ENCODE peak calls at places on chromosomes 5 and 9, in eight cellular contexts. P, E, L, M, U, H, R and W are unnamed samples.

GRCh38 chr9:114899461-114899860 is 30.9 kb downstream of the TNFSF8 start:
- DNase-seq in P (no peak), E (no peak), L (no peak), M (peak), U (no peak), H (no peak), R (no peak), W (no peak)

GRCh38 chr5:151451626-151452520 is 4.5 kb downstream of the SLC36A1 start:
- DNase-seq in P (peak), E (no peak), L (no peak), M (peak), U (no peak), H (no peak), R (peak), W (no peak)

GRCh38 chr9:33157960-33158359 is 9.2 kb downstream of the B4GALT1 start:
- DNase-seq in P (no peak), E (no peak), L (no peak), M (no peak), U (no peak), H (no peak), R (peak), W (no peak)

GRCh38 chr5:83900307-83900706 is 179.7 kb upstream of the HAPLN1 start:
- DNase-seq in P (no peak), E (no peak), L (no peak), M (peak), U (no peak), H (no peak), R (no peak), W (no peak)

GRCh38 chr5:54491326-54491725 is 26.2 kb upstream of the SNX18 start:
- DNase-seq in P (no peak), E (no peak), L (no peak), M (no peak), U (no peak), H (no peak), R (peak), W (no peak)

GRCh38 chr5:37840036-37840909 is at the start of gene GDNF:
- DNase-seq in P (peak), E (peak), L (no peak), M (peak), U (no peak), H (peak), R (peak), W (peak)

GRCh38 chr9:83669067-83669466 is 38.7 kb downstream of the UBQLN1 start:
- DNase-seq in P (no peak), E (no peak), L (no peak), M (peak), U (no peak), H (no peak), R (peak), W (no peak)

GRCh38 chr9:116868212-116868611 is 181.1 kb downstream of the TRIM32 start:
- DNase-seq in P (no peak), E (no peak), L (no peak), M (no peak), U (no peak), H (no peak), R (no peak), W (no peak)

GRCh38 chr5:14128079-14128478 is 15.1 kb upstream of the TRIO start:
- DNase-seq in P (no peak), E (no peak), L (no peak), M (no peak), U (no peak), H (no peak), R (no peak), W (no peak)

GRCh38 chr9:18362901-18363685 is 110.9 kb upstream of the ADAMTSL1 start:
- DNase-seq in P (peak), E (no peak), L (no peak), M (peak), U (no peak), H (no peak), R (no peak), W (no peak)

GRCh38 chr5:96997265-96997859 is 61.5 kb downstream of the LNPEP start:
- DNase-seq in P (peak), E (peak), L (peak), M (peak), U (no peak), H (no peak), R (peak), W (no peak)

GRCh38 chr5:56106837-56107236 is 112.1 kb upstream of the IL6ST start:
- DNase-seq in P (no peak), E (no peak), L (no peak), M (no peak), U (no peak), H (no peak), R (no peak), W (no peak)

GRCh38 chr5:109413463-109413862 is 3.7 kb upstream of the PJA2 start:
- DNase-seq in P (peak), E (no peak), L (peak), M (peak), U (no peak), H (peak), R (no peak), W (peak)

GRCh38 chr9:114464652-114465051 is 40.6 kb downstream of the WHRN start:
- DNase-seq in P (no peak), E (no peak), L (no peak), M (no peak), U (no peak), H (no peak), R (no peak), W (no peak)

GRCh38 chr5:133526368-133526767 is 86.0 kb downstream of the FSTL4 start:
- DNase-seq in P (no peak), E (no peak), L (no peak), M (no peak), U (no peak), H (no peak), R (no peak), W (no peak)

GRCh38 chr9:19969721-19970120 is 180.9 kb upstream of the SLC24A2 start:
- DNase-seq in P (peak), E (no peak), L (no peak), M (no peak), U (no peak), H (no peak), R (peak), W (no peak)

GRCh38 chr9:130199605-130200004 is 27.4 kb downstream of the NCS1 start:
- DNase-seq in P (peak), E (no peak), L (no peak), M (peak), U (no peak), H (no peak), R (peak), W (no peak)

GRCh38 chr9:88801214-88801796 is 190.0 kb upstream of the S1PR3 start:
- DNase-seq in P (no peak), E (no peak), L (no peak), M (no peak), U (no peak), H (no peak), R (no peak), W (no peak)

GRCh38 chr9:127428348-127428747 is 4.2 kb downstream of the ZNF79 start:
- DNase-seq in P (no peak), E (no peak), L (no peak), M (no peak), U (no peak), H (no peak), R (no peak), W (no peak)

GRCh38 chr5:6780802-6781391 is 67.7 kb downstream of the TENT4A start:
- DNase-seq in P (no peak), E (peak), L (no peak), M (no peak), U (no peak), H (no peak), R (no peak), W (no peak)

GRCh38 chr5:172959824-172960799 is 888 bp downstream of the RPL26L1 start:
- DNase-seq in P (no peak), E (no peak), L (no peak), M (no peak), U (no peak), H (no peak), R (no peak), W (no peak)

GRCh38 chr5:108884736-108885135 is 137.0 kb downstream of the FER start:
- DNase-seq in P (peak), E (no peak), L (no peak), M (peak), U (no peak), H (no peak), R (no peak), W (no peak)

GRCh38 chr5:55037816-55038379 is 13.8 kb downstream of the GZMK start:
- DNase-seq in P (no peak), E (no peak), L (no peak), M (no peak), U (no peak), H (no peak), R (no peak), W (no peak)

GRCh38 chr5:87184544-87184943 is 83.1 kb upstream of the RASA1 start:
- DNase-seq in P (no peak), E (no peak), L (no peak), M (no peak), U (no peak), H (no peak), R (no peak), W (no peak)

GRCh38 chr9:95018099-95018927 is 291.8 kb downstream of the AOPEP start:
- DNase-seq in P (peak), E (no peak), L (no peak), M (peak), U (no peak), H (no peak), R (peak), W (peak)

GRCh38 chr9:70043689-70044449 is at the start of gene MAMDC2:
- DNase-seq in P (peak), E (peak), L (peak), M (peak), U (peak), H (peak), R (peak), W (peak)

GRCh38 chr5:112854651-112855050 is 6.4 kb upstream of the SRP19 start:
- DNase-seq in P (no peak), E (no peak), L (no peak), M (no peak), U (no peak), H (no peak), R (no peak), W (no peak)

GRCh38 chr9:27124151-27124550 is 15.1 kb downstream of the TEK start:
- DNase-seq in P (peak), E (no peak), L (no peak), M (peak), U (no peak), H (no peak), R (no peak), W (no peak)

GRCh38 chr5:96280946-96281393 is 152.1 kb downstream of the PCSK1 start:
- DNase-seq in P (no peak), E (peak), L (no peak), M (no peak), U (no peak), H (no peak), R (peak), W (no peak)

GRCh38 chr9:4566806-4567205 is 76.5 kb downstream of the SLC1A1 start:
- DNase-seq in P (no peak), E (no peak), L (no peak), M (no peak), U (no peak), H (no peak), R (no peak), W (no peak)

GRCh38 chr5:157339409-157339808 is 73.5 kb downstream of the CYFIP2 start:
- DNase-seq in P (no peak), E (no peak), L (no peak), M (no peak), U (no peak), H (no peak), R (no peak), W (no peak)

GRCh38 chr9:87069690-87070089 is 122.4 kb upstream of the GAS1 start:
- DNase-seq in P (no peak), E (no peak), L (no peak), M (peak), U (no peak), H (no peak), R (no peak), W (no peak)

GRCh38 chr5:188488-189481 is 2.5 kb upstream of the LRRC14B start:
- DNase-seq in P (peak), E (peak), L (peak), M (peak), U (peak), H (peak), R (peak), W (peak)

GRCh38 chr9:98019098-98019497 is 36.0 kb downstream of the ANP32B start:
- DNase-seq in P (no peak), E (no peak), L (no peak), M (no peak), U (no peak), H (peak), R (no peak), W (no peak)

GRCh38 chr5:34519489-34520220 is 136.5 kb upstream of the RAI14 start:
- DNase-seq in P (peak), E (no peak), L (no peak), M (peak), U (no peak), H (no peak), R (peak), W (no peak)

GRCh38 chr9:137445275-137445807 is 4.2 kb upstream of the ENTPD8 start:
- DNase-seq in P (peak), E (peak), L (peak), M (peak), U (peak), H (peak), R (peak), W (peak)

GRCh38 chr5:61301820-61302563 is 30.1 kb upstream of the ZSWIM6 start:
- DNase-seq in P (peak), E (no peak), L (no peak), M (peak), U (peak), H (peak), R (peak), W (peak)

DNA sequence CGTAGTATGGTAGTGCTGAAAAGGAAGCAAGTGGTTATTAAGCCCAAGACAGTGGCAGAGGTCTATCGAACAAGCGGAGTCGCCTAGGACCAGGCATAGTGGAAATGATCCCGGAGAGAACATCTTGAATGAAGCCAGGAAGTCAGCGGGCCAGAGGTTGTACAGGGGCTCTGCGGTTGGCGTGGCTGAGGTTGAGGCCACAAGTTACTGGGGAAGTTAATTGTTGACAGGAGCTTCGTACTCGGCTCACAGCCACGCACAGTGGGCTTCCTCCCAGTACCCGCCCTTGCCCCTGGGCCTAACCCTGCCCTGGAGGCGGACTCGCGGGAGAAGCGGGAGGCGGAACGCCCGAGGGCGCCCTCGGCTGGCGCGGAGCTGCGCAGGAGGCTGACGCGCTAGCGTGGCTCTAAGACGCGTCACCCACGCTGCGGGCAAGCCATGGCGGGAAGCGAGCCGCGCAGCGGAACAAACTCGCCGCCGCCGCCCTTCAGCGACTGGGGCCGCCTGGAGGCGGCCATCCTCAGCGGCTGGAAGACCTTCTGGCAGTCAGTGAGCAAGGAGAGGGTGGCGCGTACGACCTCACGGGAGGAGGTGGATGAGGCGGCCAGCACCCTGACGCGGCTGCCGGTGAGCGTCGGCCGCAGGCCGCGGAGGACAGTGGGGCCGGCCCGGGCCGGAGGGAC is at the start of gene FBXO4:
- DNase-seq in P (peak), E (peak), L (peak), M (peak), U (peak), H (peak), R (peak), W (peak)
- H3K27ac ChIP-seq in P (peak), E (peak), L (no peak), M (peak), U (peak), H (peak), R (peak), W (peak)

GRCh38 chr5:41435276-41435675 is 75.1 kb downstream of the PLCXD3 start:
- DNase-seq in P (no peak), E (no peak), L (no peak), M (no peak), U (no peak), H (peak), R (no peak), W (no peak)
- H3K4me3 ChIP-seq in P (no peak), E (no peak), L (no peak), M (no peak), U (no peak), H (no peak), R (no peak), W (no peak)

GRCh38 chr5:140258873-140259272 is 44.0 kb downstream of the PFDN1 start:
- DNase-seq in P (no peak), E (no peak), L (no peak), M (no peak), U (no peak), H (no peak), R (no peak), W (no peak)
- H3K27ac ChIP-seq in P (peak), E (no peak), L (no peak), M (no peak), U (no peak), H (peak), R (peak), W (no peak)

DNA sequence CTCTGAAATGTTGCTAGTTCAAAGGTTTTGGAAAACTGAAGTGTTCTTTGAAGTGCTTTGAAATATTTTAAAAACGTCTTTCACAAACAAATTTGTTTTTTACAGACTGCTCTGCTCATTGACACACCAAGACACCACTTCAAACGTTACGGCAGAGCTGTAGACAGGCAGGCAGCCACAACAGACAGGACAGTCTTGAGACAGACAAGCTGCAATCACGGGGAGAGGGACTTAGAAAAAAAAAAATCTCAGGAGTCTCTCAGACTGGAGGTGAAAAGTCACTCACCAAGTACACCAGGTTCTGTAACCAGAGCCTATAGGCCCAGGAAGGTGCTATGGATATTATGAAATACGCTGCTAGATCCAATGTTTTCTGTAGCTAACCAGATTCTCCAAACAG is 135.4 kb downstream of the ISL1 start:
- DNase-seq in P (no peak), E (no peak), L (no peak), M (no peak), U (no peak), H (no peak), R (no peak), W (no peak)
- H3K4me3 ChIP-seq in P (no peak), E (no peak), L (no peak), M (no peak), U (no peak), H (no peak), R (no peak), W (no peak)

GRCh38 chr9:36461341-36461740 is 61.3 kb upstream of the RNF38 start:
- DNase-seq in P (peak), E (no peak), L (no peak), M (peak), U (no peak), H (no peak), R (no peak), W (no peak)
- H3K27ac ChIP-seq in P (no peak), E (no peak), L (no peak), M (no peak), U (no peak), H (no peak), R (no peak), W (no peak)

DNA sequence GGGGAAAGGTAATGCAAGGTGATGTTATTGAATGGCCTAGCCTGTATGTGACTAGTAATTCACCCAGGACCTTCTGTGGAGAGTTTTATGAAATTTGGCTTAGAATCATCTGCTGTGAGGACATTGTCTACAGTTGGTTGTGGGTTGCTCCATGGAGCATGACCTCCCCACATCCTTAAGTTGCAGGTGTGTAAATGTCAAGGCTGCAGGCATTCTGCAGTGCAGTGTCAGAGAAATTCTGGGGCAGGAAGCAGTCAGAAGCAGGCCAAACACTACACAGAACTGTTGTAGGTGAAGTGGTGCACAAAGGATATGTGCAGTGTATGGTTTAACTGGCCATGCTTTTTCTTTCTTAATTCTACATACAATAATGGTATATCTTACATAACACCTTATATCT is 588.3 kb downstream of the EBF1 start:
- DNase-seq in P (no peak), E (no peak), L (no peak), M (no peak), U (no peak), H (no peak), R (no peak), W (no peak)
- H3K4me3 ChIP-seq in P (no peak), E (no peak), L (no peak), M (no peak), U (no peak), H (no peak), R (no peak), W (no peak)

GRCh38 chr5:124052201-124052600 is 540.2 kb downstream of the CSNK1G3 start:
- DNase-seq in P (no peak), E (no peak), L (peak), M (no peak), U (no peak), H (no peak), R (no peak), W (no peak)
- H3K27ac ChIP-seq in P (no peak), E (no peak), L (no peak), M (no peak), U (no peak), H (no peak), R (no peak), W (no peak)